ENCODE peak calls at places on chromosomes 1 and 21, in four cellular contexts. One of them, this sample, is unnamed. For H3K27me3, the result is how much of the 10 kb centered on the place peaks cover.

GRCh38 chr1:67626495-67627235 is 58.3 kb upstream of the GADD45A start:
- DNase-seq in GM23338: no peak
- DNase-seq in ovary: no peak
- DNase-seq in transverse colon: no peak
- DNase-seq in this sample: no peak

GRCh38 chr1:206704239-206704638 is 19.5 kb downstream of the MAPKAPK2 start:
- DNase-seq in ovary: no peak
- DNase-seq in transverse colon: no peak
- DNase-seq in GM23338: no peak
- DNase-seq in this sample: no peak

GRCh38 chr1:179127163-179127895 is 45.5 kb downstream of the TOR3A start:
- DNase-seq in GM23338: no peak
- DNase-seq in ovary: no peak
- DNase-seq in transverse colon: no peak
- DNase-seq in this sample: no peak

GRCh38 chr1:15153184-15153841 is at the start of gene TMEM51:
- DNase-seq in ovary: peak
- DNase-seq in transverse colon: peak
- DNase-seq in GM23338: peak
- DNase-seq in this sample: peak

GRCh38 chr1:96992871-96993270 is 271.3 kb downstream of the PTBP2 start:
- DNase-seq in transverse colon: no peak
- DNase-seq in ovary: no peak
- DNase-seq in GM23338: no peak
- DNase-seq in this sample: no peak

GRCh38 chr1:59707216-59707615 is 107.5 kb upstream of the HOOK1 start:
- DNase-seq in ovary: peak
- DNase-seq in transverse colon: peak
- DNase-seq in GM23338: no peak
- DNase-seq in this sample: no peak

GRCh38 chr1:93661829-93662474 is 19.7 kb downstream of the BCAR3 start:
- DNase-seq in GM23338: no peak
- DNase-seq in ovary: peak
- DNase-seq in transverse colon: no peak
- DNase-seq in this sample: no peak

GRCh38 chr1:100624886-100625430 is 87.0 kb downstream of the GPR88 start:
- DNase-seq in transverse colon: no peak
- DNase-seq in ovary: no peak
- DNase-seq in GM23338: no peak
- DNase-seq in this sample: no peak

GRCh38 chr1:56551691-56552090 is 27.7 kb downstream of the PLPP3 start:
- DNase-seq in transverse colon: no peak
- DNase-seq in ovary: no peak
- DNase-seq in GM23338: no peak
- DNase-seq in this sample: no peak

GRCh38 chr1:54009406-54009805 is 8.6 kb downstream of the LDLRAD1 start:
- DNase-seq in transverse colon: no peak
- DNase-seq in GM23338: no peak
- DNase-seq in ovary: no peak
- DNase-seq in this sample: no peak

GRCh38 chr1:92707709-92708108 is 77.2 kb downstream of the EVI5 start:
- DNase-seq in transverse colon: no peak
- DNase-seq in GM23338: no peak
- DNase-seq in ovary: no peak
- DNase-seq in this sample: no peak

GRCh38 chr21:39114871-39115658 is 68.2 kb downstream of the PSMG1 start:
- DNase-seq in transverse colon: no peak
- DNase-seq in ovary: no peak
- DNase-seq in GM23338: no peak
- DNase-seq in this sample: no peak

GRCh38 chr1:58727363-58727762 is 27.5 kb upstream of the MYSM1 start:
- DNase-seq in transverse colon: no peak
- DNase-seq in GM23338: no peak
- DNase-seq in ovary: no peak
- DNase-seq in this sample: no peak

GRCh38 chr1:86872086-86872485 is 41.8 kb downstream of the SELENOF start:
- DNase-seq in GM23338: no peak
- DNase-seq in ovary: no peak
- DNase-seq in transverse colon: no peak
- DNase-seq in this sample: no peak

GRCh38 chr1:197775282-197776262 is at the start of gene DENND1B:
- DNase-seq in GM23338: peak
- DNase-seq in transverse colon: peak
- DNase-seq in ovary: peak
- DNase-seq in this sample: peak

GRCh38 chr1:236581528-236581927 is 22.8 kb downstream of the HEATR1 start:
- DNase-seq in transverse colon: no peak
- DNase-seq in ovary: no peak
- DNase-seq in GM23338: no peak
- DNase-seq in this sample: no peak

GRCh38 chr21:34107606-34108005 is 34.2 kb downstream of the MRPS6 start:
- DNase-seq in ovary: no peak
- DNase-seq in transverse colon: no peak
- DNase-seq in GM23338: no peak
- DNase-seq in this sample: no peak

GRCh38 chr1:200901796-200902444 is 7.2 kb downstream of the INAVA start:
- DNase-seq in transverse colon: no peak
- DNase-seq in GM23338: no peak
- DNase-seq in ovary: no peak
- DNase-seq in this sample: no peak

GRCh38 chr1:226211181-226211580 is 12.3 kb upstream of the MIXL1 start:
- DNase-seq in ovary: no peak
- DNase-seq in transverse colon: no peak
- DNase-seq in GM23338: no peak
- DNase-seq in this sample: no peak

GRCh38 chr1:1847061-1847460 is 43.8 kb downstream of the GNB1 start:
- DNase-seq in ovary: no peak
- DNase-seq in GM23338: no peak
- DNase-seq in transverse colon: peak
- DNase-seq in this sample: no peak

GRCh38 chr1:1687846-1688245 is 4.7 kb downstream of the SLC35E2B start:
- DNase-seq in GM23338: no peak
- DNase-seq in ovary: no peak
- DNase-seq in transverse colon: no peak
- DNase-seq in this sample: no peak

GRCh38 chr1:212977781-212978645 is 27.7 kb downstream of the VASH2 start:
- DNase-seq in GM23338: no peak
- DNase-seq in transverse colon: no peak
- DNase-seq in ovary: no peak
- DNase-seq in this sample: no peak

GRCh38 chr1:156625436-156626078 is 6.3 kb downstream of the HAPLN2 start:
- DNase-seq in ovary: peak
- DNase-seq in GM23338: peak
- DNase-seq in transverse colon: peak
- DNase-seq in this sample: peak

GRCh38 chr1:70071597-70071996 is 133.8 kb downstream of the LRRC40 start:
- DNase-seq in GM23338: no peak
- DNase-seq in ovary: peak
- DNase-seq in transverse colon: no peak
- DNase-seq in this sample: no peak

GRCh38 chr1:5099018-5099417 is 444.6 kb downstream of the AJAP1 start:
- DNase-seq in transverse colon: no peak
- DNase-seq in ovary: no peak
- DNase-seq in GM23338: no peak
- DNase-seq in this sample: no peak

GRCh38 chr1:168465942-168466702 is 77.7 kb downstream of the XCL2 start:
- DNase-seq in ovary: peak
- DNase-seq in transverse colon: peak
- DNase-seq in GM23338: no peak
- DNase-seq in this sample: peak

GRCh38 chr1:187844313-187844712 is 1015.6 kb downstream of the PLA2G4A start:
- DNase-seq in ovary: no peak
- DNase-seq in transverse colon: no peak
- DNase-seq in GM23338: no peak
- DNase-seq in this sample: no peak

GRCh38 chr21:41641510-41641815 is 125.4 kb downstream of the RIPK4 start:
- DNase-seq in transverse colon: no peak
- DNase-seq in ovary: no peak
- DNase-seq in GM23338: no peak
- DNase-seq in this sample: no peak

GRCh38 chr1:114173704-114174103 is 20.0 kb upstream of the SYT6 start:
- DNase-seq in ovary: no peak
- DNase-seq in transverse colon: no peak
- DNase-seq in GM23338: no peak
- DNase-seq in this sample: no peak

GRCh38 chr1:180600301-180600700 is 31.5 kb upstream of the XPR1 start:
- DNase-seq in ovary: no peak
- DNase-seq in GM23338: no peak
- DNase-seq in transverse colon: no peak
- DNase-seq in this sample: no peak

GRCh38 chr1:231724876-231725647 is 98.5 kb downstream of the DISC1 start:
- DNase-seq in ovary: no peak
- DNase-seq in GM23338: peak
- DNase-seq in transverse colon: no peak
- DNase-seq in this sample: peak

GRCh38 chr21:31872452-31873274 is at the start of gene HUNK:
- DNase-seq in transverse colon: peak
- DNase-seq in GM23338: peak
- DNase-seq in ovary: peak
- DNase-seq in this sample: peak

GRCh38 chr1:159945483-159946241 is at the start of gene IGSF9:
- DNase-seq in ovary: peak
- DNase-seq in transverse colon: peak
- DNase-seq in GM23338: peak
- DNase-seq in this sample: peak

GRCh38 chr21:38806942-38807284 is 1.2 kb downstream of the ETS2 start:
- DNase-seq in ovary: no peak
- DNase-seq in GM23338: no peak
- DNase-seq in transverse colon: no peak
- DNase-seq in this sample: no peak

GRCh38 chr1:196438324-196438723 is 169.9 kb downstream of the KCNT2 start:
- DNase-seq in transverse colon: no peak
- DNase-seq in ovary: no peak
- DNase-seq in GM23338: no peak
- DNase-seq in this sample: no peak

GRCh38 chr21:46557469-46557868 is 47.4 kb downstream of the S100B start:
- DNase-seq in ovary: no peak
- DNase-seq in GM23338: no peak
- DNase-seq in transverse colon: no peak
- DNase-seq in this sample: no peak

GRCh38 chr1:22553104-22553880 is 10.0 kb upstream of the EPHA8 start:
- DNase-seq in transverse colon: peak
- DNase-seq in GM23338: no peak
- DNase-seq in ovary: no peak
- DNase-seq in this sample: no peak
- H3K27me3 ChIP-seq in transverse colon: under half
- H3K27me3 ChIP-seq in GM23338: under half
- H3K27me3 ChIP-seq in ovary: under half
- H3K27me3 ChIP-seq in this sample: half or more

GRCh38 chr1:203322480-203323179 is 17.3 kb downstream of the BTG2 start:
- DNase-seq in GM23338: no peak
- DNase-seq in transverse colon: peak
- DNase-seq in ovary: no peak
- DNase-seq in this sample: no peak
- H3K4me3 ChIP-seq in GM23338: no peak
- H3K4me3 ChIP-seq in transverse colon: no peak
- H3K4me3 ChIP-seq in ovary: no peak
- H3K4me3 ChIP-seq in this sample: no peak

GRCh38 chr1:37762516-37762915 is 2.4 kb downstream of the EPHA10 start:
- DNase-seq in transverse colon: no peak
- DNase-seq in ovary: no peak
- DNase-seq in GM23338: no peak
- DNase-seq in this sample: no peak

GRCh38 chr1:37767488-37767887 is 2.6 kb upstream of the EPHA10 start:
- DNase-seq in ovary: no peak
- DNase-seq in transverse colon: no peak
- DNase-seq in GM23338: peak
- DNase-seq in this sample: no peak

GRCh38 chr1:37763791-37764741 is 854 bp downstream of the EPHA10 start:
- DNase-seq in transverse colon: no peak
- DNase-seq in GM23338: peak
- DNase-seq in ovary: no peak
- DNase-seq in this sample: peak

GRCh38 chr1:37764888-37765441 is at the start of gene EPHA10:
- DNase-seq in transverse colon: no peak
- DNase-seq in GM23338: peak
- DNase-seq in ovary: no peak
- DNase-seq in this sample: no peak

DNA sequence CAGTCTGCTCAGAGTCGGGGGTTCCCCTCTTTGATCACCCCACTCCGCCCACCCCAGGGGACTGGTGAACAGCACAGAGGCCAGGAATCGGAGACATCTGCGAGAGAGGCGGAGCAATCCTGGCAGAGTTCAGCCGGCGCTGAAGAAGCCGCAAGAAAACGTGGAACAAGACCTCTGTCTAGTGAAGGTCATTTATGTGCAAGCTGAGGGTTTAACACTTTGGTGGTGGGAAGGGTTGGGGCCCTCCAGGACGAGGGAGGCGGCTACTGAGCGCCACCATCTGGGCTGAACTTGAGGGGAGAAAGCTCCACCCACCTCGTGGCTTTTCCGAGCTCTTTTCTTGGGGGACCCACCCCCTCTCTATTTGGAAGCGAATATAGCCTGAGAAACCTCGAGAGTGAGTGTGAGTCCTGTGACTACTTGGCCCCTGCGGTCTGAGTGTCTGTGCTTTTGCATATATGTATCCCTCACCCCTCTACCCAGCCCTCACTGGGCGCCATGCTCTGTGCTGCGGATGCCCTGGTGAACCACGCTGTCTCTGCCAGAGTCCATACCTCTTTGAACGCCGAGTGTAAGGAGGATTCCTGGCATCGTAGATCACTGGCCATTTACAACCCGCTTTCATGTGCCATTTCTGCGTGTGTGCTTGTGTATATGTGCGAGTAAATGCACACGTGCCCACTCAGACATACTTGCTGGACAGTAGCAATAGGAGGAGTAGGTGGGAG is 1.2 kb upstream of the EPHA10 start:
- DNase-seq in ovary: no peak
- DNase-seq in transverse colon: no peak
- DNase-seq in GM23338: peak
- DNase-seq in this sample: peak
- TF ChIP-seq CTCF in ovary: no peak
- TF ChIP-seq CTCF in transverse colon: no peak
- TF ChIP-seq CTCF in GM23338: peak
- TF ChIP-seq CTCF in this sample: peak

DNA sequence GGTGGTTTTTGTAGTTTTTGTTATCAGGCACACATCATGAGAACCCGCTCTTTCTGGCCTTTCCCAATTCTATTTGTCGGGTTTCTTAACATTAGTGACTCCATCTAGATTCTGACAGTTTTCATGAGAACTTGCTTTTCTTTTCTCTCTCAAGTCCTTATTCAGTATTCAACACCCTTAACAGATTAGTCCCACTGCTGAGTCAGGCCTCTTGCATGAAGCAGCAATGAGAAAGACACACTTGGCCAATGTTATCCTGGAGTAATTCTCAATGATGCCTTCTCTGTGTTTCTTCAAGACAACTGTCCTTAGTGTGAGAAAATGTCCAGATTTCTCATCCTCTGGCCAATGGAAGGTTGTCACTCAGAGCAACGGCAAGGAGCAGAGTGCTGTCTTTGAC is 11.3 kb downstream of the FMO2 start:
- DNase-seq in GM23338: no peak
- DNase-seq in transverse colon: no peak
- DNase-seq in ovary: no peak
- DNase-seq in this sample: no peak
- H3K27me3 ChIP-seq in GM23338: under half
- H3K27me3 ChIP-seq in transverse colon: under half
- H3K27me3 ChIP-seq in ovary: under half
- H3K27me3 ChIP-seq in this sample: under half

GRCh38 chr1:19942088-19942487 is 18.7 kb upstream of the PLA2G2E start:
- DNase-seq in ovary: no peak
- DNase-seq in GM23338: no peak
- DNase-seq in transverse colon: no peak
- DNase-seq in this sample: no peak
- H3K4me3 ChIP-seq in ovary: no peak
- H3K4me3 ChIP-seq in GM23338: no peak
- H3K4me3 ChIP-seq in transverse colon: no peak
- H3K4me3 ChIP-seq in this sample: no peak